ENCODE peak calls at places on chromosomes 6 and 20, in four cellular contexts. B, Y, J and X are unnamed samples.
A peak's percentile ranks its signal among the peaks of the same experiment; 100 is the strongest.

GRCh38 chr20:50744143-50744792 is 12.9 kb downstream of the PARD6B start:
- DNase-seq in Y (peak; percentile 77), B (peak; percentile 91), J (no peak), X (peak; percentile 80)

GRCh38 chr20:31713312-31714049 is 9.2 kb downstream of the BCL2L1 start:
- DNase-seq in J (no peak), B (peak; percentile 91), Y (peak; percentile 89), X (peak; percentile 68)

GRCh38 chr6:29834564-29835436 is 7.2 kb downstream of the HLA-G start:
- DNase-seq in Y (peak; percentile 46), J (peak; percentile 34), B (peak; percentile 14), X (no peak)

GRCh38 chr6:45049188-45049843 is 278.8 kb upstream of the RUNX2 start:
- DNase-seq in B (no peak), J (no peak), Y (no peak), X (no peak)

GRCh38 chr6:151004415-151005024 is 139.0 kb downstream of the MTHFD1L start:
- DNase-seq in Y (no peak), B (peak; percentile 95), J (no peak), X (peak; percentile 80)

GRCh38 chr6:75711173-75711572 is 37.9 kb upstream of the MYO6 start:
- DNase-seq in J (no peak), B (no peak), Y (no peak), X (no peak)

GRCh38 chr6:145836170-145836569 is 21.6 kb upstream of the FBXO30 start:
- DNase-seq in B (peak; percentile 52), Y (no peak), J (no peak), X (no peak)

GRCh38 chr6:78489874-78490273 is 377.5 kb upstream of the IRAK1BP1 start:
- DNase-seq in J (no peak), Y (no peak), B (no peak), X (no peak)

GRCh38 chr20:62589720-62590119 is 52.6 kb upstream of the SLCO4A1 start:
- DNase-seq in Y (peak; percentile 0), B (no peak), J (no peak), X (no peak)

GRCh38 chr6:118535176-118535844 is 12.8 kb upstream of the PLN start:
- DNase-seq in J (no peak), B (no peak), Y (no peak), X (no peak)

GRCh38 chr6:125858427-125859320 is 67.9 kb downstream of the NCOA7 start:
- DNase-seq in J (no peak), B (peak; percentile 75), Y (peak; percentile 30), X (peak; percentile 34)

GRCh38 chr20:7330850-7331249 is 563.4 kb downstream of the BMP2 start:
- DNase-seq in Y (no peak), J (no peak), B (no peak), X (no peak)

GRCh38 chr20:7332169-7332568 is 564.7 kb downstream of the BMP2 start:
- DNase-seq in B (no peak), Y (no peak), J (no peak), X (no peak)

DNA sequence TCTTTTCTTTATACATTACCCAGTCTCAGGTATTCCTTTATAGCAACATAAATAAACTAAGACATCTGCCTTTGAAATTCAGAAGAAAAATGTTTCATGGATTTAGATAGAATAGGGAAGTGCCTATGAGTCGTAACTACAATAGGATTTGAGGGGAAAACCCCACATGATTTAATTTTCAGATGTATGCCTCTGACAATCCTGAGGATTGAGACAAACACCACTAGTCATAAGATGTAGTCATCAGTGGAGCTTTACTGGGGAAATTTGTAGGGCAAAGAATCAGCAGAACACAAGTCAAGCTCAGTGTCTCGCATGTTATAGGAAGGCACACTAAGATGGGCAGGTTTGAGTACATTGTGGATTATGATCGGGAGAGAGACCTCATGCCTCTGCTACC is 566.4 kb downstream of the BMP2 start:
- DNase-seq in J (no peak), Y (no peak), B (no peak), X (no peak)
- TF ChIP-seq CTCF in J (no peak), Y (no peak), B (no peak), X (no peak)

DNA sequence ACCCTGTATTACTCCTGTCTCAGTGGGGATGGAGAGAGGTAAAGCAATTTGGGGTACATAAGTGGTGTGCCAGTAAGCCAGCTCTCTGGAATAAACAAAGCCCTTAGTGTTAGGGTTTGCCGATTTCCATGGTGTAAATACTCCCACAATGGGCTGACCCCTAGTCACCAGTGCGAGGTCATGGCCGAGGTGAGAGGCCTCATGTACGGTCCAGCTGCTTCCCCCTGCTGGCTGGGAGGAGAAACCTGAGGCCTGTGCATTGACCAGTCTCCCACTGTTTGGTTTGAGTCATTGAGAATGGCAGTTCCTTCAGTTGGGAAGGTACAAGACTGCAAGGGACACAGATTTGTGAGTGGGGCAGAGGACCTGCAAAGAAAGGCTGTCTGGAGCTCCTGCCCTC is 382.0 kb downstream of the CDH26 start:
- DNase-seq in Y (no peak), J (no peak), B (no peak), X (no peak)
- TF ChIP-seq CTCF in Y (no peak), J (no peak), B (no peak), X (no peak)

GRCh38 chr6:96841241-96841824 is 4.1 kb upstream of the GPR63 start:
- DNase-seq in B (no peak), Y (no peak), J (no peak), X (no peak)

GRCh38 chr6:96832780-96833179 is 4.5 kb downstream of the GPR63 start:
- DNase-seq in B (no peak), Y (no peak), J (no peak), X (no peak)

GRCh38 chr6:96834070-96834469 is 3.2 kb downstream of the GPR63 start:
- DNase-seq in J (no peak), B (no peak), Y (no peak), X (no peak)

GRCh38 chr6:96837138-96837971 is at the start of gene GPR63:
- DNase-seq in Y (peak; percentile 59), J (peak; percentile 27), B (peak; percentile 77), X (peak; percentile 18)

GRCh38 chr6:96836579-96837137 is 619 bp downstream of the GPR63 start:
- DNase-seq in J (peak; percentile 5), Y (no peak), B (peak; percentile 13), X (no peak)
- TF ChIP-seq CTCF in J (no peak), Y (no peak), B (no peak), X (no peak)

GRCh38 chr6:107655245-107655644 is 165.3 kb downstream of the SOBP start:
- DNase-seq in B (no peak), Y (no peak), J (no peak), X (no peak)
- TF ChIP-seq CTCF in B (peak; percentile 34), Y (no peak), J (no peak), X (peak; percentile 9)

DNA sequence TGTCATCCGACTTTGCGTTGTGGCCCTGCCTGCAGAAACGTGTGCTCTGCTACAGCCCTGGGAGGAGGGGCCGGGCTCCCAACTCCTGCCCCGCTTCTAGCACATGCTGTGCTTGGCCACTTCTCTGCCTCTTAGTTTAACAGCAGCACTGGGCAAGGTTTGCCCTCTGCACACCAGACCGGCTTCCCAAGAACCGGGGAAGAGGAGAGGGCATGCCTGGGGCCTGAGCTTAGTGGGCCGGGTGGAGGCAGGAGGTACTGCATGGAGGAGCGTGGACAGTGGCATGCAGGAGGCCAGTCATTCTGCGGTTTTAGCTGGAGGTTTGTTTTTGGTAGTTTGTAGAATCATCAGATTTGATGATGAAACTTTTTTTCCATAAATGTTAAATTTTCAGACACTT is 45.5 kb downstream of the CEP43 start:
- DNase-seq in Y (no peak), B (peak; percentile 3), J (no peak), X (no peak)
- TF ChIP-seq CTCF in Y (no peak), B (no peak), J (no peak), X (no peak)

GRCh38 chr6:135193221-135193620 is 12.1 kb downstream of the MYB start:
- DNase-seq in J (no peak), Y (no peak), B (no peak), X (no peak)

GRCh38 chr6:135195045-135195444 is 13.9 kb downstream of the MYB start:
- DNase-seq in B (no peak), J (no peak), Y (no peak), X (no peak)

GRCh38 chr6:135195522-135195921 is 14.4 kb downstream of the MYB start:
- DNase-seq in B (no peak), Y (no peak), J (no peak), X (no peak)

GRCh38 chr6:135191508-135192255 is 10.6 kb downstream of the MYB start:
- DNase-seq in J (no peak), B (no peak), Y (no peak), X (no peak)

DNA sequence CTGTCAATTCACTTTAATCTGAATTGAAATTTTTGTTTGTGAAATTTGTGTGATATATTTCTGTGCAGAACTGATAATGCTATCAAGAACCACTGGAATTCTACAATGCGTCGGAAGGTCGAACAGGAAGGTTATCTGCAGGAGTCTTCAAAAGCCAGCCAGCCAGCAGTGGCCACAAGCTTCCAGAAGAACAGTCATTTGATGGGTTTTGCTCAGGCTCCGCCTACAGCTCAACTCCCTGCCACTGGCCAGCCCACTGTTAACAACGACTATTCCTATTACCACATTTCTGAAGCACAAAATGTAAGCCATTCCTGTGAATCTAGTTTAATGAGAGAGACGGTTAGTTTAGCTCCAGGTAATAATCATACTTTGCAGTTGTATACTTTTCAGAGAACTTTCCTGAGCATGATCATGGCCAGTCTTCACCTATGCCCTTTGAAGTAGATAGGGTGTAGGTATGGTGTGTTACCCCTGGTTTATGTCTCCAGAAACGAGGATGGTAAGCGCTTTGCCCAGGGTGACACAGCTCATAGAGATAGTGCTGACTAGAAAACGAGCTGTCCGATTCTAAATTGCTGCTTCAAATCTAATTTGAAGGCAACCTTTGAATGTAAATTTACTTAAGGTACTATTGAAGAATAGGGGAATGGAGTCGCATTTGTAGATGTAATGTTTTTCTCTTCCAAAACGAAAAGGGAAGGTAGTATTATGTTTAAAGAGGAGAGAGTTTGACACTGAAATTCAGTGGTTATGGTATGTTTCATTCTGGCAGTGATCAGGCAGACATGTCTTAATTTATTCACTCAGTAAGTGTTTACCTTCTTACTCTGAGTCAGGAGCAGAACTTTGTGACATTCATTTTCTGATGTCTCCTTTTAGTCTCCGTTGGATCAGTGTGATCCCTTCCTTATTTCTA is 11.4 kb downstream of the MYB start:
- DNase-seq in Y (no peak), B (no peak), J (no peak), X (no peak)
- TF ChIP-seq CTCF in Y (no peak), B (no peak), J (no peak), X (no peak)

DNA sequence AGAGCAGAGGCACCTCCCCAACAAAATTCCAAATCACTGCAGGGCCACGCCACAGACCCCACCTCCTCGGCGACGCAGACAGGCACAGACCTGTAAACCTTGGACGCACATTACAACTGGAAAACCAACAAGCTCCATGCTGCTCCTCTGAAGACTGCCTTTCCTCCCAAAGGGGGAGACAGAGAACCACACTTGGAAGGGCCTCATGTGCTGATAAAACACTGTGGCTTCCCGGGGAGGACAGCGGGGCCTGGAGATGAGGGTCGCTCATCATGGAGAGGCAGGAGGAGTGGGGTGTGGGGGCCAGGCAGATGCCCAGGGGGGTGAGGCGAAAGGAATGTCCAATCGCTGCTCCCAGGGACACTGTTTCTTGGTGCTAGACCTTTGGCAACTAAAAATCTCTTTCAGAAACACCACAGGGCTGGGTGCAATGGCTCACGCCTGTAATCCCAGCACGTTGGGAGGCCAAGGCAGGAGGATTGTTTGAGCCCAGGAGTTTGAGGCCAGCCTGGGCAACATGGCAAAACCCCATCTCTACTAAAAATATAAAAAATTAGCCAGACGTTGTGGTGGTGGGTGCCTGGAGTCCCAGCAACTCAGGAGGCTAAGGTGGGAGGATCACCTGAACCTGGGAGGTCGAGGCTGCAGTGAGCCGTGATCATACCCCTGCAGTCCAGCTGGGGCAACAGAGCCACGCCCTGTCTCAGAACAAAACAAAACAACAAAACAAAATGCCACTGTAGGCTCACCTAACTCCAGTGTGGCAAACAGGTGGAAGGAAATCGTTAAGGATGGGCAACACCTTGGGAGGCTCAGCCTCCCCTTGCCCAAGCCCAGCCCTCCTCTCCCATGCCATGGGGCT is 53.8 kb downstream of the ABHD12 start:
- DNase-seq in Y (no peak), B (peak; percentile 56), J (no peak), X (no peak)
- TF ChIP-seq CTCF in Y (peak; percentile 14), B (peak; percentile 57), J (no peak), X (peak; percentile 29)